ENCODE peak calls at places on chromosomes 12 and 14, in nine cellular contexts. One of them, this sample, is unnamed.

GRCh38 chr12:124398578-124399227 is 103.8 kb downstream of the RFLNA start:
- DNase-seq in AG08395: no peak
- DNase-seq in progenitor cell of endocrine pancreas: no peak
- DNase-seq in activated CD4-positive, alpha-beta memory T cell treated with anti-CD3 and anti-CD28 coated beads for 36 hours: no peak
- DNase-seq in heart right ventricle: peak; percentile 78
- DNase-seq in amygdala: no peak
- DNase-seq in AG10803: no peak
- DNase-seq in DMS53: no peak
- DNase-seq in HEK293T: no peak
- DNase-seq in this sample: no peak

GRCh38 chr14:22811752-22812151 is 3.5 kb downstream of the SLC7A7 start:
- DNase-seq in AG10803: no peak
- DNase-seq in progenitor cell of endocrine pancreas: no peak
- DNase-seq in DMS53: no peak
- DNase-seq in AG08395: no peak
- DNase-seq in activated CD4-positive, alpha-beta memory T cell treated with anti-CD3 and anti-CD28 coated beads for 36 hours: no peak
- DNase-seq in HEK293T: no peak
- DNase-seq in heart right ventricle: no peak
- DNase-seq in amygdala: no peak
- DNase-seq in this sample: no peak

GRCh38 chr12:51971679-51972423 is 20.4 kb downstream of the ACVR1B start:
- DNase-seq in activated CD4-positive, alpha-beta memory T cell treated with anti-CD3 and anti-CD28 coated beads for 36 hours: no peak
- DNase-seq in DMS53: no peak
- DNase-seq in HEK293T: no peak
- DNase-seq in AG08395: no peak
- DNase-seq in heart right ventricle: no peak
- DNase-seq in progenitor cell of endocrine pancreas: no peak
- DNase-seq in AG10803: peak; percentile 39
- DNase-seq in amygdala: no peak
- DNase-seq in this sample: no peak

GRCh38 chr12:34347367-34347766 is 325.1 kb downstream of the ALG10 start:
- DNase-seq in DMS53: peak; percentile 50
- DNase-seq in progenitor cell of endocrine pancreas: no peak
- DNase-seq in HEK293T: peak; percentile 45
- DNase-seq in activated CD4-positive, alpha-beta memory T cell treated with anti-CD3 and anti-CD28 coated beads for 36 hours: no peak
- DNase-seq in heart right ventricle: no peak
- DNase-seq in AG08395: no peak
- DNase-seq in amygdala: no peak
- DNase-seq in AG10803: no peak
- DNase-seq in this sample: no peak

GRCh38 chr12:28578833-28579252 is 388.6 kb downstream of the CCDC91 start:
- DNase-seq in AG10803: peak; percentile 9
- DNase-seq in amygdala: no peak
- DNase-seq in progenitor cell of endocrine pancreas: no peak
- DNase-seq in DMS53: no peak
- DNase-seq in activated CD4-positive, alpha-beta memory T cell treated with anti-CD3 and anti-CD28 coated beads for 36 hours: no peak
- DNase-seq in HEK293T: no peak
- DNase-seq in AG08395: no peak
- DNase-seq in heart right ventricle: no peak
- DNase-seq in this sample: peak; percentile 47

GRCh38 chr12:6370994-6371754 is 4.2 kb downstream of the SCNN1A start:
- DNase-seq in AG10803: no peak
- DNase-seq in DMS53: peak; percentile 100
- DNase-seq in heart right ventricle: no peak
- DNase-seq in progenitor cell of endocrine pancreas: peak; percentile 79
- DNase-seq in amygdala: no peak
- DNase-seq in HEK293T: peak; percentile 48
- DNase-seq in activated CD4-positive, alpha-beta memory T cell treated with anti-CD3 and anti-CD28 coated beads for 36 hours: peak; percentile 24
- DNase-seq in AG08395: no peak
- DNase-seq in this sample: peak; percentile 81

GRCh38 chr12:114288071-114288470 is 117.9 kb downstream of the TBX5 start:
- DNase-seq in DMS53: no peak
- DNase-seq in heart right ventricle: no peak
- DNase-seq in AG10803: peak; percentile 89
- DNase-seq in progenitor cell of endocrine pancreas: no peak
- DNase-seq in activated CD4-positive, alpha-beta memory T cell treated with anti-CD3 and anti-CD28 coated beads for 36 hours: no peak
- DNase-seq in HEK293T: no peak
- DNase-seq in AG08395: peak; percentile 41
- DNase-seq in amygdala: no peak
- DNase-seq in this sample: no peak

GRCh38 chr12:48927261-48927660 is 2.0 kb upstream of the FKBP11 start:
- DNase-seq in progenitor cell of endocrine pancreas: no peak
- DNase-seq in HEK293T: no peak
- DNase-seq in amygdala: no peak
- DNase-seq in AG08395: no peak
- DNase-seq in heart right ventricle: no peak
- DNase-seq in DMS53: no peak
- DNase-seq in activated CD4-positive, alpha-beta memory T cell treated with anti-CD3 and anti-CD28 coated beads for 36 hours: no peak
- DNase-seq in AG10803: no peak
- DNase-seq in this sample: no peak

GRCh38 chr12:44523828-44524227 is 352.3 kb downstream of the NELL2 start:
- DNase-seq in activated CD4-positive, alpha-beta memory T cell treated with anti-CD3 and anti-CD28 coated beads for 36 hours: no peak
- DNase-seq in AG08395: no peak
- DNase-seq in DMS53: no peak
- DNase-seq in HEK293T: no peak
- DNase-seq in amygdala: no peak
- DNase-seq in progenitor cell of endocrine pancreas: no peak
- DNase-seq in AG10803: no peak
- DNase-seq in heart right ventricle: no peak
- DNase-seq in this sample: no peak

GRCh38 chr14:94171208-94171607 is 2.9 kb upstream of the PPP4R4 start:
- DNase-seq in DMS53: no peak
- DNase-seq in HEK293T: no peak
- DNase-seq in amygdala: no peak
- DNase-seq in heart right ventricle: no peak
- DNase-seq in progenitor cell of endocrine pancreas: no peak
- DNase-seq in AG10803: peak; percentile 34
- DNase-seq in AG08395: peak; percentile 19
- DNase-seq in activated CD4-positive, alpha-beta memory T cell treated with anti-CD3 and anti-CD28 coated beads for 36 hours: no peak
- DNase-seq in this sample: no peak

GRCh38 chr14:90109858-90110257 is 48.1 kb downstream of the KCNK13 start:
- DNase-seq in amygdala: no peak
- DNase-seq in activated CD4-positive, alpha-beta memory T cell treated with anti-CD3 and anti-CD28 coated beads for 36 hours: no peak
- DNase-seq in DMS53: peak; percentile 71
- DNase-seq in HEK293T: peak; percentile 28
- DNase-seq in AG10803: no peak
- DNase-seq in AG08395: no peak
- DNase-seq in progenitor cell of endocrine pancreas: no peak
- DNase-seq in heart right ventricle: no peak
- DNase-seq in this sample: no peak

GRCh38 chr12:132173135-132174014 is 29.1 kb downstream of the NOC4L start:
- DNase-seq in DMS53: peak; percentile 23
- DNase-seq in progenitor cell of endocrine pancreas: no peak
- DNase-seq in HEK293T: no peak
- DNase-seq in heart right ventricle: peak; percentile 5
- DNase-seq in AG08395: no peak
- DNase-seq in AG10803: no peak
- DNase-seq in amygdala: no peak
- DNase-seq in activated CD4-positive, alpha-beta memory T cell treated with anti-CD3 and anti-CD28 coated beads for 36 hours: no peak
- DNase-seq in this sample: no peak

GRCh38 chr14:89319687-89320086 is 97.3 kb downstream of the FOXN3 start:
- DNase-seq in DMS53: no peak
- DNase-seq in progenitor cell of endocrine pancreas: no peak
- DNase-seq in amygdala: no peak
- DNase-seq in HEK293T: no peak
- DNase-seq in activated CD4-positive, alpha-beta memory T cell treated with anti-CD3 and anti-CD28 coated beads for 36 hours: no peak
- DNase-seq in heart right ventricle: no peak
- DNase-seq in AG08395: no peak
- DNase-seq in AG10803: no peak
- DNase-seq in this sample: no peak

GRCh38 chr12:49296836-49297694 is 2.1 kb downstream of the PRPH start:
- DNase-seq in heart right ventricle: no peak
- DNase-seq in activated CD4-positive, alpha-beta memory T cell treated with anti-CD3 and anti-CD28 coated beads for 36 hours: peak; percentile 67
- DNase-seq in AG08395: no peak
- DNase-seq in amygdala: no peak
- DNase-seq in HEK293T: peak; percentile 83
- DNase-seq in AG10803: no peak
- DNase-seq in progenitor cell of endocrine pancreas: no peak
- DNase-seq in DMS53: peak; percentile 90
- DNase-seq in this sample: peak; percentile 57

GRCh38 chr12:106224392-106224706 is 23.5 kb downstream of the CKAP4 start:
- DNase-seq in heart right ventricle: no peak
- DNase-seq in AG08395: no peak
- DNase-seq in amygdala: no peak
- DNase-seq in progenitor cell of endocrine pancreas: no peak
- DNase-seq in DMS53: no peak
- DNase-seq in HEK293T: no peak
- DNase-seq in AG10803: no peak
- DNase-seq in activated CD4-positive, alpha-beta memory T cell treated with anti-CD3 and anti-CD28 coated beads for 36 hours: no peak
- DNase-seq in this sample: no peak

GRCh38 chr14:91138511-91139359 is 24.9 kb downstream of the DGLUCY start:
- DNase-seq in progenitor cell of endocrine pancreas: no peak
- DNase-seq in amygdala: no peak
- DNase-seq in AG08395: peak; percentile 9
- DNase-seq in DMS53: peak; percentile 69
- DNase-seq in AG10803: peak; percentile 24
- DNase-seq in heart right ventricle: no peak
- DNase-seq in activated CD4-positive, alpha-beta memory T cell treated with anti-CD3 and anti-CD28 coated beads for 36 hours: peak; percentile 74
- DNase-seq in HEK293T: peak; percentile 55
- DNase-seq in this sample: peak; percentile 23

GRCh38 chr12:69544087-69544486 is 41.2 kb upstream of the CCT2 start:
- DNase-seq in DMS53: no peak
- DNase-seq in HEK293T: no peak
- DNase-seq in heart right ventricle: no peak
- DNase-seq in AG08395: no peak
- DNase-seq in activated CD4-positive, alpha-beta memory T cell treated with anti-CD3 and anti-CD28 coated beads for 36 hours: no peak
- DNase-seq in amygdala: no peak
- DNase-seq in progenitor cell of endocrine pancreas: no peak
- DNase-seq in AG10803: no peak
- DNase-seq in this sample: no peak

GRCh38 chr12:99027491-99027890 is 382.4 kb downstream of the APAF1 start:
- DNase-seq in HEK293T: no peak
- DNase-seq in DMS53: no peak
- DNase-seq in activated CD4-positive, alpha-beta memory T cell treated with anti-CD3 and anti-CD28 coated beads for 36 hours: no peak
- DNase-seq in progenitor cell of endocrine pancreas: no peak
- DNase-seq in AG08395: no peak
- DNase-seq in amygdala: no peak
- DNase-seq in heart right ventricle: no peak
- DNase-seq in AG10803: no peak
- DNase-seq in this sample: no peak

GRCh38 chr14:89723930-89724915 is 230.3 kb downstream of the EFCAB11 start:
- DNase-seq in activated CD4-positive, alpha-beta memory T cell treated with anti-CD3 and anti-CD28 coated beads for 36 hours: peak; percentile 35
- DNase-seq in DMS53: no peak
- DNase-seq in heart right ventricle: no peak
- DNase-seq in progenitor cell of endocrine pancreas: no peak
- DNase-seq in HEK293T: no peak
- DNase-seq in amygdala: no peak
- DNase-seq in AG10803: peak; percentile 9
- DNase-seq in AG08395: no peak
- DNase-seq in this sample: peak; percentile 9

GRCh38 chr14:40188006-40188405 is 755.8 kb upstream of the FBXO33 start:
- DNase-seq in AG10803: no peak
- DNase-seq in amygdala: no peak
- DNase-seq in AG08395: no peak
- DNase-seq in progenitor cell of endocrine pancreas: no peak
- DNase-seq in activated CD4-positive, alpha-beta memory T cell treated with anti-CD3 and anti-CD28 coated beads for 36 hours: no peak
- DNase-seq in DMS53: peak; percentile 4
- DNase-seq in heart right ventricle: no peak
- DNase-seq in HEK293T: no peak
- DNase-seq in this sample: no peak

GRCh38 chr12:95671265-95671664 is 119.3 kb downstream of the NTN4 start:
- DNase-seq in DMS53: no peak
- DNase-seq in amygdala: no peak
- DNase-seq in heart right ventricle: no peak
- DNase-seq in activated CD4-positive, alpha-beta memory T cell treated with anti-CD3 and anti-CD28 coated beads for 36 hours: no peak
- DNase-seq in AG10803: no peak
- DNase-seq in AG08395: no peak
- DNase-seq in HEK293T: no peak
- DNase-seq in progenitor cell of endocrine pancreas: no peak
- DNase-seq in this sample: no peak

GRCh38 chr14:56342419-56342901 is 224.2 kb downstream of the PELI2 start:
- DNase-seq in heart right ventricle: no peak
- DNase-seq in amygdala: no peak
- DNase-seq in AG10803: peak; percentile 67
- DNase-seq in progenitor cell of endocrine pancreas: no peak
- DNase-seq in HEK293T: no peak
- DNase-seq in activated CD4-positive, alpha-beta memory T cell treated with anti-CD3 and anti-CD28 coated beads for 36 hours: no peak
- DNase-seq in AG08395: peak; percentile 62
- DNase-seq in DMS53: no peak
- DNase-seq in this sample: no peak

GRCh38 chr12:91172051-91172450 is 10.6 kb downstream of the DCN start:
- DNase-seq in HEK293T: no peak
- DNase-seq in amygdala: no peak
- DNase-seq in heart right ventricle: no peak
- DNase-seq in AG08395: no peak
- DNase-seq in progenitor cell of endocrine pancreas: no peak
- DNase-seq in DMS53: no peak
- DNase-seq in AG10803: peak; percentile 36
- DNase-seq in activated CD4-positive, alpha-beta memory T cell treated with anti-CD3 and anti-CD28 coated beads for 36 hours: no peak
- DNase-seq in this sample: no peak

GRCh38 chr12:26633591-26634210 is 199.3 kb downstream of the ITPR2 start:
- DNase-seq in AG08395: peak; percentile 57
- DNase-seq in amygdala: no peak
- DNase-seq in AG10803: peak; percentile 98
- DNase-seq in activated CD4-positive, alpha-beta memory T cell treated with anti-CD3 and anti-CD28 coated beads for 36 hours: no peak
- DNase-seq in progenitor cell of endocrine pancreas: no peak
- DNase-seq in HEK293T: no peak
- DNase-seq in DMS53: no peak
- DNase-seq in heart right ventricle: no peak
- DNase-seq in this sample: peak; percentile 58

GRCh38 chr12:51393676-51394545 is 2.7 kb upstream of the GALNT6 start:
- DNase-seq in AG10803: peak; percentile 92
- DNase-seq in activated CD4-positive, alpha-beta memory T cell treated with anti-CD3 and anti-CD28 coated beads for 36 hours: peak; percentile 74
- DNase-seq in heart right ventricle: no peak
- DNase-seq in HEK293T: no peak
- DNase-seq in AG08395: peak; percentile 90
- DNase-seq in progenitor cell of endocrine pancreas: no peak
- DNase-seq in DMS53: no peak
- DNase-seq in amygdala: no peak
- DNase-seq in this sample: peak; percentile 81

GRCh38 chr14:55846852-55847471 is 267.0 kb downstream of the KTN1 start:
- DNase-seq in HEK293T: no peak
- DNase-seq in DMS53: no peak
- DNase-seq in heart right ventricle: no peak
- DNase-seq in progenitor cell of endocrine pancreas: no peak
- DNase-seq in amygdala: no peak
- DNase-seq in AG10803: peak; percentile 81
- DNase-seq in AG08395: peak; percentile 64
- DNase-seq in activated CD4-positive, alpha-beta memory T cell treated with anti-CD3 and anti-CD28 coated beads for 36 hours: no peak
- DNase-seq in this sample: peak; percentile 15

GRCh38 chr12:115135800-115136211 is 451.8 kb upstream of the TBX3 start:
- DNase-seq in amygdala: peak; percentile 1
- DNase-seq in progenitor cell of endocrine pancreas: no peak
- DNase-seq in activated CD4-positive, alpha-beta memory T cell treated with anti-CD3 and anti-CD28 coated beads for 36 hours: no peak
- DNase-seq in HEK293T: no peak
- DNase-seq in heart right ventricle: peak; percentile 74
- DNase-seq in DMS53: no peak
- DNase-seq in AG10803: peak; percentile 80
- DNase-seq in AG08395: peak; percentile 82
- DNase-seq in this sample: peak; percentile 69

GRCh38 chr14:21978184-21978998 is 304.8 kb upstream of the OR4E1 start:
- DNase-seq in AG10803: peak; percentile 2
- DNase-seq in amygdala: no peak
- DNase-seq in activated CD4-positive, alpha-beta memory T cell treated with anti-CD3 and anti-CD28 coated beads for 36 hours: peak; percentile 74
- DNase-seq in AG08395: no peak
- DNase-seq in DMS53: peak; percentile 68
- DNase-seq in HEK293T: peak; percentile 77
- DNase-seq in progenitor cell of endocrine pancreas: peak; percentile 35
- DNase-seq in heart right ventricle: no peak
- DNase-seq in this sample: peak; percentile 4

GRCh38 chr12:84077692-84078091 is 834.9 kb downstream of the SLC6A15 start:
- DNase-seq in DMS53: no peak
- DNase-seq in amygdala: no peak
- DNase-seq in heart right ventricle: no peak
- DNase-seq in activated CD4-positive, alpha-beta memory T cell treated with anti-CD3 and anti-CD28 coated beads for 36 hours: no peak
- DNase-seq in AG08395: no peak
- DNase-seq in progenitor cell of endocrine pancreas: no peak
- DNase-seq in HEK293T: no peak
- DNase-seq in AG10803: peak; percentile 17
- DNase-seq in this sample: no peak

GRCh38 chr12:53060721-53061276 is 10.9 kb downstream of the TNS2 start:
- DNase-seq in DMS53: peak; percentile 91
- DNase-seq in HEK293T: no peak
- DNase-seq in amygdala: no peak
- DNase-seq in activated CD4-positive, alpha-beta memory T cell treated with anti-CD3 and anti-CD28 coated beads for 36 hours: no peak
- DNase-seq in progenitor cell of endocrine pancreas: no peak
- DNase-seq in heart right ventricle: peak; percentile 43
- DNase-seq in AG10803: no peak
- DNase-seq in AG08395: no peak
- DNase-seq in this sample: no peak

This sample was measured in SJSA1.